ENCODE peak calls at places on chromosomes 2 and 18, in seven cellular contexts. J, A, M, R, T, V and Z are unnamed samples.

GRCh38 chr2:65937379-65938160 is 497.4 kb upstream of the MEIS1 start:
- DNase-seq in R (no peak), V (no peak), J (no peak), A (no peak), T (no peak), M (no peak), Z (no peak)

GRCh38 chr18:13868501-13869271 is 44.7 kb downstream of the MC5R start:
- DNase-seq in R (no peak), T (peak), J (no peak), A (no peak), M (no peak), V (peak), Z (no peak)

GRCh38 chr2:18855027-18855426 is 265.7 kb upstream of the NT5C1B start:
- DNase-seq in J (no peak), T (peak), R (no peak), M (no peak), V (no peak), A (no peak), Z (no peak)

GRCh38 chr2:222383255-222383654 is 41.1 kb upstream of the SGPP2 start:
- DNase-seq in A (no peak), T (no peak), V (no peak), R (no peak), M (no peak), J (no peak), Z (no peak)

GRCh38 chr2:152585830-152586484 is 131.3 kb downstream of the PRPF40A start:
- DNase-seq in T (no peak), R (no peak), V (no peak), M (no peak), J (no peak), A (no peak), Z (no peak)

GRCh38 chr2:164009801-164010337 is 274.1 kb upstream of the FIGN start:
- DNase-seq in M (no peak), V (no peak), J (no peak), R (no peak), T (no peak), A (no peak), Z (no peak)

GRCh38 chr18:21742323-21742687 is 1.7 kb downstream of the MIB1 start:
- DNase-seq in J (no peak), R (no peak), V (no peak), T (no peak), A (no peak), M (no peak), Z (no peak)

GRCh38 chr2:36780231-36780808 is 83.8 kb downstream of the VIT start:
- DNase-seq in A (no peak), T (peak), J (no peak), R (no peak), V (peak), M (no peak), Z (no peak)

GRCh38 chr2:210997373-210997772 is 441.0 kb downstream of the CPS1 start:
- DNase-seq in T (no peak), V (no peak), R (no peak), M (no peak), A (no peak), J (no peak), Z (no peak)

GRCh38 chr2:218963597-218963996 is 4.1 kb downstream of the CDK5R2 start:
- DNase-seq in M (no peak), T (no peak), V (no peak), J (no peak), A (no peak), R (no peak), Z (no peak)

GRCh38 chr2:223779877-223780276 is 57.5 kb downstream of the AP1S3 start:
- DNase-seq in V (peak), M (no peak), J (no peak), A (no peak), T (peak), R (no peak), Z (no peak)

GRCh38 chr2:29246388-29247300 is 131.4 kb downstream of the CLIP4 start:
- DNase-seq in M (no peak), R (no peak), T (no peak), V (no peak), A (no peak), J (no peak), Z (no peak)

GRCh38 chr2:76197842-76198448 is 487.2 kb upstream of the GCFC2 start:
- DNase-seq in T (peak), A (no peak), J (no peak), M (peak), R (peak), V (peak), Z (no peak)

GRCh38 chr2:70553334-70553583 is 367 bp downstream of the TGFA start:
- DNase-seq in T (peak), M (peak), V (peak), J (no peak), R (peak), A (no peak), Z (no peak)

GRCh38 chr2:200329798-200330197 is 23.3 kb downstream of the SPATS2L start:
- DNase-seq in V (no peak), J (no peak), R (no peak), M (no peak), A (no peak), T (no peak), Z (no peak)

GRCh38 chr2:45275235-45275805 is 266.1 kb upstream of the SIX2 start:
- DNase-seq in J (no peak), R (no peak), A (no peak), M (peak), V (no peak), T (no peak), Z (no peak)

GRCh38 chr2:73031725-73032701 is 39.5 kb downstream of the SFXN5 start:
- DNase-seq in V (no peak), J (no peak), R (no peak), T (no peak), A (no peak), M (peak), Z (no peak)

GRCh38 chr2:23836971-23837565 is 89.9 kb downstream of the ATAD2B start:
- DNase-seq in T (no peak), V (no peak), A (no peak), M (no peak), J (no peak), R (no peak), Z (no peak)

GRCh38 chr2:101501443-101501842 is 26.5 kb upstream of the RFX8 start:
- DNase-seq in R (no peak), V (no peak), M (no peak), T (no peak), A (no peak), J (no peak), Z (no peak)

GRCh38 chr2:67660871-67661270 is 263.7 kb downstream of the ETAA1 start:
- DNase-seq in R (no peak), V (no peak), T (no peak), J (no peak), M (no peak), A (no peak), Z (no peak)

GRCh38 chr2:1503471-1504310 is 90.4 kb downstream of the TPO start:
- DNase-seq in V (no peak), T (no peak), M (no peak), R (no peak), A (no peak), J (no peak), Z (peak)

GRCh38 chr2:675982-676646 is 1.1 kb downstream of the TMEM18 start:
- DNase-seq in V (peak), R (no peak), A (no peak), M (peak), T (peak), J (peak), Z (no peak)

GRCh38 chr2:177547122-177547521 is 154.5 kb downstream of the AGPS start:
- DNase-seq in V (no peak), J (no peak), A (no peak), T (no peak), R (no peak), M (no peak), Z (no peak)

GRCh38 chr2:29751390-29751789 is 170.0 kb downstream of the ALK start:
- DNase-seq in V (no peak), M (no peak), A (no peak), J (no peak), R (no peak), T (no peak), Z (no peak)

GRCh38 chr2:164430166-164430783 is 191.0 kb downstream of the GRB14 start:
- DNase-seq in T (peak), J (no peak), M (peak), A (no peak), R (no peak), V (peak), Z (no peak)

GRCh38 chr2:41722668-41723369 is 325.0 kb upstream of the PKDCC start:
- DNase-seq in R (no peak), A (no peak), T (no peak), M (no peak), J (no peak), V (no peak), Z (no peak)

GRCh38 chr2:162586311-162586710 is 242.4 kb downstream of the GCA start:
- DNase-seq in R (no peak), V (no peak), J (no peak), A (no peak), T (no peak), M (no peak), Z (no peak)

GRCh38 chr2:239819974-239820555 is 205.1 kb downstream of the NDUFA10 start:
- DNase-seq in A (peak), R (peak), M (no peak), V (no peak), J (no peak), T (no peak), Z (peak)

GRCh38 chr2:241095594-241096290 is 6.3 kb downstream of the MTERF4 start:
- DNase-seq in M (no peak), J (no peak), V (no peak), A (peak), T (no peak), R (no peak), Z (no peak)

GRCh38 chr18:55247032-55247431 is 287.8 kb upstream of the CCDC68 start:
- DNase-seq in A (no peak), T (no peak), R (no peak), M (no peak), J (no peak), V (no peak), Z (no peak)

GRCh38 chr2:79389475-79389874 is 123.4 kb upstream of the CTNNA2 start:
- DNase-seq in A (no peak), T (no peak), V (no peak), R (no peak), J (no peak), M (no peak), Z (no peak)

GRCh38 chr18:55840601-55841170 is 252.7 kb upstream of the TCF4 start:
- DNase-seq in R (no peak), J (no peak), V (no peak), A (no peak), T (no peak), M (no peak), Z (no peak)

GRCh38 chr2:37325625-37326071 is 1.0 kb upstream of the PRKD3 start:
- DNase-seq in V (no peak), R (no peak), T (no peak), A (no peak), J (peak), M (no peak), Z (no peak)

GRCh38 chr2:182101263-182101662 is 115.6 kb downstream of the PPP1R1C start:
- DNase-seq in J (no peak), T (peak), R (no peak), A (no peak), M (no peak), V (no peak), Z (no peak)

GRCh38 chr2:37671013-37671815 is at the start of gene CDC42EP3:
- DNase-seq in J (peak), R (peak), A (peak), T (peak), M (peak), V (peak), Z (peak)

GRCh38 chr2:207978177-207978576 is 47.1 kb downstream of the PLEKHM3 start:
- DNase-seq in J (no peak), V (no peak), M (no peak), R (no peak), A (no peak), T (no peak), Z (no peak)

GRCh38 chr2:12805032-12805431 is 88.3 kb downstream of the TRIB2 start:
- DNase-seq in V (no peak), A (no peak), M (no peak), T (no peak), J (no peak), R (no peak), Z (no peak)

GRCh38 chr2:12803616-12804015 is 86.9 kb downstream of the TRIB2 start:
- DNase-seq in R (no peak), V (no peak), A (no peak), J (no peak), M (no peak), T (no peak), Z (no peak)

GRCh38 chr2:12807907-12808810 is 91.4 kb downstream of the TRIB2 start:
- DNase-seq in V (no peak), J (no peak), T (no peak), A (no peak), M (no peak), R (no peak), Z (no peak)

GRCh38 chr2:12806535-12806934 is 89.8 kb downstream of the TRIB2 start:
- DNase-seq in M (no peak), R (no peak), A (no peak), J (no peak), V (no peak), T (no peak), Z (no peak)

DNA sequence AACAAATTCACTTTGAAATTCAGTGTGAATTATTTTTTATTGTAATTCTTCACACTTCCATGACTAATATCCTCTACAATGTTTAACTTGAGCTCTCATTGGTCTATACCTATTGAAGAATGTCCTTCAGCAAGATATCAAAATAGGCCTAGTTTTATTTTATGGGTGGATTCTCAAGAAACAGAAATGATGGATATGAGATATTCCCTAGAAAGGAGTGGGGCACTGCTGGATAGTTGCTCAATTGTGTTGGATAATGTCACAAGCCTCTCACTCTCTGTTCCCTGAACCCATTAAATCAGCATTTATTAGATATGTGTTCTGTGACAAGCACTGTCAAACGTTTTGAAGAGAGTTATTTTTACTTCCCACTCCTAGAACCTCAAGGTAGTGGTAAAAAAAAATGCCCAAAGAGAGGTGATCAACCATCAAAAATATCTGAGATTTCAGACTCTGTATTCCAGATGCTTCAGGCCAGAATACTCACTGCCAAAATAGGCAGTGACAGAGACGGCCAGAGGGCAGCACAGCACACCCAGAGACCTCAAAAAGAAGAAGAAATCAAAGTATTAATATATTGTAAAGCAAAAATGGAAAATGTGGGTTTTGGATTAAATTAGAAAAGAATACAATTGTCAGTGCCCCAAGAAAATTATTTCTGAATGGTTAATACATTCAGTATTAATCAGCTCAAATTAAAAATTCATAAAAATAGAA is 87.6 kb downstream of the TRIB2 start:
- DNase-seq in V (no peak), A (no peak), T (no peak), J (no peak), M (no peak), R (no peak), Z (no peak)
- TF ChIP-seq CTCF in V (no peak), A (no peak), T (no peak), J (no peak), M (no peak), R (no peak), Z (no peak)

GRCh38 chr2:166284359-166284758 is 91.4 kb downstream of the SCN9A start:
- DNase-seq in R (no peak), V (no peak), M (no peak), J (no peak), T (no peak), A (no peak), Z (no peak)

GRCh38 chr2:166278856-166279255 is 96.9 kb downstream of the SCN9A start:
- DNase-seq in T (no peak), J (no peak), R (no peak), V (no peak), M (no peak), A (no peak), Z (no peak)

GRCh38 chr2:166285215-166285614 is 90.5 kb downstream of the SCN9A start:
- DNase-seq in R (no peak), J (no peak), A (no peak), M (no peak), V (no peak), T (no peak), Z (no peak)

GRCh38 chr2:166282178-166282577 is 93.6 kb downstream of the SCN9A start:
- DNase-seq in T (no peak), M (no peak), V (no peak), R (no peak), A (no peak), J (no peak), Z (no peak)
- TF ChIP-seq CTCF in T (no peak), M (no peak), V (no peak), R (no peak), A (no peak), J (no peak), Z (no peak)

GRCh38 chr18:2551425-2551824 is 19.9 kb downstream of the METTL4 start:
- DNase-seq in R (no peak), V (no peak), A (no peak), T (no peak), M (no peak), J (no peak), Z (no peak)

GRCh38 chr18:2549462-2549861 is 21.8 kb downstream of the METTL4 start:
- DNase-seq in M (no peak), J (no peak), T (no peak), R (no peak), V (no peak), A (no peak), Z (no peak)

GRCh38 chr18:2545155-2545554 is 26.1 kb downstream of the METTL4 start:
- DNase-seq in A (no peak), M (no peak), J (no peak), T (no peak), R (no peak), V (no peak), Z (no peak)

DNA sequence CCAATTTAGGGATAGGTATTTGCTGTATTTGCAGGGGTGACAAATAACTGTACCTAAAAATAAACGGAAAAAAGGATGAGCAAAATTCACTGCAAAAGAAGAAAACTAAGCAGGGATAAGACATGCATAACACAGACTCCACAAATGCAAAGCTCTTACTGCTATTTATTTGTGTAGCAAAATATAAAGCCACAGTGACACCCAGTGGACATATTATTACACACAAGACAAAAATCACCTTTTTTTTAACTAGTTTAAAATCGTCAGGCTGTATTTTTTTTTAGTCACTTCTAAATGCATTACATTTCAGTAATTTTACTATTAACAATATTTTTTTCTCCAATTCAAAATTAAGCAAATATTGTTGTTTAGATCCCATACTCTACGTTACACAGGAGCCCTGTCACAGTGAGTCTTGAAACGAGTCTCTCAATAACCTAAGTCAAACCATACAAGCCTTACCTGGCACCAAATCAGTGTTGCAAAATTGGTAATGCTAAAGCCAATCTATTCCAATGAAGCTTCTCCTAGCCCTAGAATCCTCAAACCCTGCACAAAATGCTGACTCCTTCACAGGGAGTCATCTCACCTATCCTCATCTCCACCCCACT is 23.7 kb downstream of the METTL4 start:
- DNase-seq in A (no peak), V (no peak), T (peak), R (no peak), M (no peak), J (no peak), Z (no peak)
- TF ChIP-seq CTCF in A (peak), V (peak), T (peak), R (peak), M (peak), J (peak), Z (peak)

DNA sequence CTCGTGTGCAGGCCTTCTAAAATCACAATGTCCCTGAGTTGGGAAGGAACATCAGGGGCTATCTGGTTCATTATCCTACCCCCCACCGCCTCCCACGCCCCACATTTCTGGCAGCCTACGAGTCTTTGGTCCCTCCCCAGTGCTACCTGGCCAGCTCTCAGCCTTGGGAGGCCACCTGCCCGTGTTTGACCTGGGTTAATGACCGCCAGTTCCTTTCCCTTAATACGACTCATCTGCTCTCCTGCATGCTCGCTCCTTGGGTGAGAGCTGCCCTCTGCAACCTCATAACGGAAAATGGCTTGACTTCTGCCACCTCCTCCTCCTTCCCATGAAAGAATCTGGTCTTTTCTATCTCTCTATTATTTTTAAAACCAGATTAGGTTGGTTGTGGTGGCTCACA is 112.5 kb downstream of the NEDD4L start:
- DNase-seq in M (no peak), T (no peak), R (no peak), J (no peak), V (no peak), A (no peak), Z (no peak)
- TF ChIP-seq CTCF in M (no peak), T (no peak), R (no peak), J (no peak), V (no peak), A (no peak), Z (no peak)

GRCh38 chr2:118374974-118375745 is 286.9 kb downstream of the INSIG2 start:
- DNase-seq in V (no peak), R (no peak), M (no peak), T (no peak), J (no peak), A (no peak), Z (no peak)

GRCh38 chr2:118372876-118373597 is 284.8 kb downstream of the INSIG2 start:
- DNase-seq in A (no peak), R (no peak), T (no peak), V (no peak), J (no peak), M (no peak), Z (no peak)

GRCh38 chr2:118375907-118376306 is 287.6 kb downstream of the INSIG2 start:
- DNase-seq in T (no peak), V (no peak), A (no peak), R (no peak), J (no peak), M (no peak), Z (no peak)

DNA sequence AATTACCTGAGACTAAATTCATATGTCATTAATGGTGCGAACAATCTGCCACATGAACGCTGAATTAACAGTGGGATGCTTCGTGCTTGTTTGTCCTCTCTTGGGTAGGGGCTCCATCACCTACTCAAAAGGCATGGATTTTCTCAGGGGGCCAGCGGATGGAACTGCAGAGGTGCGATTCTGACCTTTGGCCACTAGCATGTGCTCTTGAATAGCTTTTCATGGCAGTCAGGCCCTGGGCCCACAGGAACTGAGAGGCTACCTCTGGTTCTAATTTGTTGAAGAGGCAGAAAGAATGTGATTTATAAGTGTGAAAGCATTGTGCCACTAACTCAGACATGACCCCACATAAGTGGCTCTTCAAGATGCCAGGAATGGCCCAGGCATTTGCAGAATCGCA is 283.2 kb downstream of the INSIG2 start:
- DNase-seq in T (peak), A (no peak), J (no peak), M (peak), R (no peak), V (peak), Z (no peak)
- TF ChIP-seq CTCF in T (peak), A (no peak), J (no peak), M (peak), R (no peak), V (peak), Z (no peak)